ENCODE peak calls at places on chromosome 21, in five cellular contexts. One of them, this sample, is unnamed.

GRCh38 chr21:45299026-45299863 is 11.6 kb upstream of the POFUT2 start:
- DNase-seq in HEK293T: no peak
- DNase-seq in choroid plexus epithelial cell: peak
- DNase-seq in fibroblast of lung: no peak
- DNase-seq in B cell: no peak
- DNase-seq in this sample: no peak

GRCh38 chr21:32315511-32316362 is 17.1 kb downstream of the MRAP start:
- DNase-seq in HEK293T: no peak
- DNase-seq in fibroblast of lung: no peak
- DNase-seq in choroid plexus epithelial cell: peak
- DNase-seq in B cell: no peak
- DNase-seq in this sample: no peak

GRCh38 chr21:39063517-39063916 is 119.7 kb downstream of the PSMG1 start:
- DNase-seq in choroid plexus epithelial cell: no peak
- DNase-seq in HEK293T: no peak
- DNase-seq in B cell: no peak
- DNase-seq in fibroblast of lung: no peak
- DNase-seq in this sample: no peak

GRCh38 chr21:38824124-38824822 is 18.5 kb downstream of the ETS2 start:
- DNase-seq in choroid plexus epithelial cell: peak
- DNase-seq in fibroblast of lung: peak
- DNase-seq in B cell: no peak
- DNase-seq in HEK293T: no peak
- DNase-seq in this sample: no peak

GRCh38 chr21:33443174-33443573 is 36.6 kb downstream of the TMEM50B start:
- DNase-seq in B cell: no peak
- DNase-seq in choroid plexus epithelial cell: no peak
- DNase-seq in HEK293T: no peak
- DNase-seq in fibroblast of lung: no peak
- DNase-seq in this sample: no peak

GRCh38 chr21:35989185-35989735 is 71.1 kb downstream of the SETD4 start:
- DNase-seq in fibroblast of lung: peak
- DNase-seq in HEK293T: no peak
- DNase-seq in B cell: no peak
- DNase-seq in choroid plexus epithelial cell: no peak
- DNase-seq in this sample: no peak

GRCh38 chr21:29376556-29376955 is 77.8 kb downstream of the BACH1 start:
- DNase-seq in choroid plexus epithelial cell: peak
- DNase-seq in B cell: peak
- DNase-seq in fibroblast of lung: no peak
- DNase-seq in HEK293T: peak
- DNase-seq in this sample: no peak

GRCh38 chr21:37829447-37829846 is 86.8 kb downstream of the KCNJ6 start:
- DNase-seq in HEK293T: no peak
- DNase-seq in choroid plexus epithelial cell: no peak
- DNase-seq in B cell: no peak
- DNase-seq in fibroblast of lung: peak
- DNase-seq in this sample: no peak

GRCh38 chr21:33403128-33403785 is at the start of gene IFNGR2:
- DNase-seq in choroid plexus epithelial cell: peak
- DNase-seq in B cell: peak
- DNase-seq in HEK293T: peak
- DNase-seq in fibroblast of lung: no peak
- DNase-seq in this sample: no peak

GRCh38 chr21:33434770-33435360 is 31.7 kb downstream of the IFNGR2 start:
- DNase-seq in B cell: peak
- DNase-seq in HEK293T: no peak
- DNase-seq in fibroblast of lung: peak
- DNase-seq in choroid plexus epithelial cell: peak
- DNase-seq in this sample: no peak